ENCODE peak calls at places on chromosome 7, in ten cellular contexts. G is fibroblast of pulmonary artery, K is colonic mucosa, N is astrocyte of the spinal cord, S is GM12865, R is neural progenitor cell, A is Peyer's patch, T is thyroid gland, X is A549, W is MM.1S. Q is an unnamed sample.

GRCh38 chr7:7617550-7617949 is 23.0 kb upstream of the UMAD1 start:
- DNase-seq in G (no peak), A (no peak), R (no peak), X (no peak), N (no peak), W (no peak), S (no peak), T (no peak), K (no peak), Q (no peak)

GRCh38 chr7:94883676-94884075 is 23.7 kb upstream of the PPP1R9A start:
- DNase-seq in X (no peak), S (no peak), K (no peak), W (no peak), T (no peak), R (peak), N (no peak), G (no peak), A (no peak), Q (no peak)

GRCh38 chr7:114818501-114818900 is 103.4 kb upstream of the MDFIC start:
- DNase-seq in W (no peak), T (no peak), N (peak), R (no peak), S (no peak), G (peak), X (peak), A (no peak), K (no peak), Q (peak)

GRCh38 chr7:27110163-27110976 is 7.9 kb upstream of the HOXA2 start:
- DNase-seq in G (peak), X (peak), T (no peak), N (peak), R (peak), A (peak), K (peak), S (no peak), W (no peak), Q (no peak)

GRCh38 chr7:95476072-95476845 is 9.5 kb upstream of the ASB4 start:
- DNase-seq in X (peak), A (no peak), W (no peak), N (peak), S (no peak), T (no peak), R (no peak), G (no peak), K (no peak), Q (no peak)

GRCh38 chr7:29035044-29035740 is 77.1 kb upstream of the TRIL start:
- DNase-seq in S (peak), W (no peak), A (no peak), G (peak), T (no peak), N (peak), K (no peak), R (no peak), X (peak), Q (peak)

GRCh38 chr7:136533732-136534131 is 334.7 kb upstream of the CHRM2 start:
- DNase-seq in N (no peak), W (no peak), A (no peak), R (peak), X (no peak), K (no peak), T (no peak), G (no peak), S (no peak), Q (no peak)

GRCh38 chr7:107644704-107645083 is 15.9 kb upstream of the SLC26A4 start:
- DNase-seq in A (no peak), X (no peak), N (no peak), S (no peak), W (no peak), G (peak), T (no peak), K (no peak), R (no peak), Q (peak)

GRCh38 chr7:27872281-27873005 is 132.5 kb downstream of the TAX1BP1 start:
- DNase-seq in G (no peak), N (no peak), S (no peak), K (no peak), R (no peak), W (no peak), X (no peak), T (no peak), A (no peak), Q (no peak)

GRCh38 chr7:137880432-137880831 is 33.7 kb upstream of the DGKI start:
- DNase-seq in S (no peak), G (peak), T (no peak), K (no peak), R (no peak), W (no peak), X (no peak), A (no peak), N (peak), Q (peak)

GRCh38 chr7:101862280-101863220 is 45.1 kb downstream of the CUX1 start:
- DNase-seq in R (peak), S (no peak), A (no peak), T (no peak), W (no peak), N (no peak), X (no peak), K (no peak), G (no peak), Q (no peak)

GRCh38 chr7:381211-382117 is 91.5 kb downstream of the FOXL3 start:
- DNase-seq in A (no peak), G (no peak), T (no peak), K (peak), N (no peak), S (no peak), R (no peak), X (no peak), W (no peak), Q (no peak)

GRCh38 chr7:132653364-132653930 is 77.2 kb upstream of the PLXNA4 start:
- DNase-seq in X (no peak), N (no peak), W (peak), T (no peak), A (no peak), G (no peak), K (no peak), S (peak), R (no peak), Q (no peak)

GRCh38 chr7:132652507-132652906 is 76.2 kb upstream of the PLXNA4 start:
- DNase-seq in X (no peak), T (no peak), K (no peak), R (no peak), W (no peak), A (no peak), G (no peak), S (no peak), N (no peak), Q (no peak)

GRCh38 chr7:132654150-132654549 is 77.9 kb upstream of the PLXNA4 start:
- DNase-seq in X (peak), R (no peak), A (no peak), T (no peak), W (peak), N (peak), K (no peak), S (peak), G (peak), Q (no peak)

GRCh38 chr7:132656846-132657776 is 80.8 kb upstream of the PLXNA4 start:
- DNase-seq in R (peak), K (no peak), N (no peak), W (no peak), X (peak), S (peak), T (no peak), A (no peak), G (peak), Q (no peak)

DNA sequence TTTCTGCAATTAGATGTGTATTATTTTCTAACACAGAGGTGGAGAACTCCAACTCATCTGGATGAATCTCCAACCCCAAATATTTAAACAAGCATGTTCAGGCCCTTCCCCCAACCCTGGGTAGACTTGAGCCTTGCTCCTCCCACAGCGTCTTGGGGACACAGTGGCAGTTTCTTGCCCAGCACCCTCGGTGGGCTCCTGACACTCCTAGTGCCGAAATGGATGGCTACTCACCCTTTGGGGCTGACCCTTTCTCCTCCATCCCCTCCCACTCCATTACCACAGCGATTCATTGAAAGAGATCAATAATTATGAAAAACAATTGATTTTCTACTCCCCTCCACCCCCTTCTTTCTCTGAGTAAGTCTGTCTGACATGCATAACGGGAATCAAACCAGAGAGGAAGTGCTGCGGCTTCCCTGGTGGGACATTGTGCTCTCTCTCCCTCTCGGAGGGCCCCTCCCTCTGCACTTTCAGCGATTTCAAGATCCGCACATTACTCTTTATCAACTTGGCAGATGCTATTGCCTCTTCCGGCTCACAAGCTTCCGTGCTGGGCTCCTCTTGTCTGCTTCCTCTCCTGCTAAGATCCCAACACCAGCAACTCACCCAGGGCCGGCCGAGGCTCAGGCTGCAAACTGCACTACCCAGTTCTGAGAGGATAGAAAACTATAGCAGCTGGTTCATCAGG is 78.9 kb upstream of the PLXNA4 start:
- DNase-seq in R (peak), G (peak), X (no peak), A (no peak), W (no peak), S (peak), K (peak), T (peak), N (peak), Q (no peak)
- TF ChIP-seq CTCF in R (no peak), G (no peak), X (no peak), A (no peak), W (no peak), S (no peak), K (no peak), T (no peak), N (no peak), Q (no peak)

DNA sequence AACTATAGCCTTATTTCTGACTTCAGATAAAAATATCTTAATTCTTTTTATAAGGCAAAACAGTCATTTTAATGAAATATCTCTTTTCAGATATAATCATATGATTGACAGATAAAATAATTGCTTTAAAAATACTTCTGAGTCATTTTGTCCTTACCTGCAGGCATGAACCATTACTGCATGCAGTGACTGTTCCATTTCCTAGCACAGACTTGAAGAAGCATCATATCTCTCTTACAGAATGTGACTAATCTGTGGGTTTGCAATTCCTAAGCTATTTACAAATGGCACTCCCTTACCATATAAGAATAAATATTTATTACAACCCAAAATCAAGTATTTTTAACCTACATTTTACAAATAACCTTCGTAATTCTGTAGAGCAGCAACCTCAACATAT is 120.7 kb downstream of the SRPK2 start:
- DNase-seq in W (no peak), K (no peak), A (no peak), R (no peak), N (peak), T (no peak), X (peak), G (peak), S (peak), Q (peak)
- H3K4me3 ChIP-seq in W (peak), K (peak), A (peak), R (no peak), N (peak), T (no peak), X (peak), G (peak), S (peak), Q (peak)

GRCh38 chr7:90610105-90610504 is 14.0 kb downstream of the CDK14 start:
- DNase-seq in R (no peak), K (no peak), G (no peak), W (no peak), X (no peak), N (no peak), T (no peak), S (no peak), A (no peak), Q (no peak)

GRCh38 chr7:90607196-90607595 is 11.1 kb downstream of the CDK14 start:
- DNase-seq in T (no peak), A (no peak), W (no peak), N (no peak), G (no peak), X (no peak), R (no peak), K (no peak), S (no peak), Q (no peak)

GRCh38 chr7:90611115-90611514 is 15.0 kb downstream of the CDK14 start:
- DNase-seq in A (no peak), R (no peak), K (no peak), T (no peak), W (no peak), N (peak), G (no peak), S (peak), X (no peak), Q (no peak)

GRCh38 chr7:90618880-90619279 is 22.8 kb downstream of the CDK14 start:
- DNase-seq in A (no peak), G (no peak), K (no peak), X (no peak), W (no peak), T (no peak), R (no peak), N (no peak), S (no peak), Q (no peak)

DNA sequence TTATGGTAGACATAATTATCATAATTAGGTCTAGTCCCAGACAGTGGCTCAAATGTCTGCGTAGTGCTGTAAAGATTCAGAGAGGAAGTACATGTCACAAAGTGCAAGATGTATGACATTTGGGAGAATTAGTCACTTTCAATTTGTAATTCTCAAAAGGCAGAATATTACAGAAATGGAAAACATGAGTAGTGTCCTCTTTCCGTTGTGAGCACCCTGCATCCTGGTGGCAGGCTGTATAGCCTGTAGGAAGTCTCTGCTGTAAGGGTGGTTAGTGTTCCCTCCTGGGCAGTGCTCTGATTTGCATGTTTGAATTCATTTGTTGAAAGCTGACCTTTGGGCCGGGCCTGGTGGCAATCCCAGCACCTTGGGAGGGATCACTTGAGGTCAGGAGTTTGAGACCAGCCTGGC is 17.0 kb downstream of the CDK14 start:
- DNase-seq in N (peak), W (no peak), G (peak), A (no peak), T (no peak), X (no peak), K (no peak), R (no peak), S (peak), Q (no peak)
- TF ChIP-seq CTCF in N (no peak), W (no peak), G (no peak), A (no peak), T (no peak), X (no peak), K (no peak), R (no peak), S (no peak), Q (no peak)

DNA sequence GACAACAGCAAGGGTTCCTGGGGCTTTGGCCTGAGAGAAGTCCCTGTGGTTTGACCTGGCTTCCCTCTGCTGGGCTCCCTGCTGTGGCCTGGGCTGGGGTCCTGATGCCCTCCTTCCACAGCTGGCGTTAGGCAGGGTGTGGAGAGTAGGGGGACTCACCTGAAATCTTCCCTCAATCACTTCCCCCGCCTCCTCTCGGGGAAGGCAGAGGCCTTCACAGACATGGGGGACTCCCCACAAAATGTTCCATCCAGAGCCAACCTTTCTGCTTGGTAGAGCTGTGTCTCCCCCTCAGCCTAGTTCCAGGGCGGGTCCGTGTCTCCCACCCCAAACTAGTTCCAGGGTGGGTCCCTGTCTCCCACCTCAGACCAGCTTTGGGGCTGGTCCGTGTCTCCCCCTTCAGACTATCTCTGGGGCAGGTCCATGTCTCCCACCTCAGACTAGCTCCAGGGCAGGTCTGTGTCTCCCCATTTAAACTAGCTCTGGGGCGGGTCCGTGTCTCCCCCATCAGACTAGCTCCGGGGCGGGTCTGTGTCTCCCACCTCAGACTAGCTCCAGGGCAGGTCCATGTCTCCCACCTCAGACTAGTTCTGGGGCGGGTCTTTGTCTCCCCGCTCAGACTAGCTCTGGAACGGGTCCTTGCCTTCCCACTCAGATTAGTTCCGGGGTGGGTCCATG is 2.2 kb downstream of the PVRIG start:
- DNase-seq in N (no peak), S (peak), X (no peak), G (no peak), R (no peak), A (no peak), T (no peak), K (no peak), W (no peak), Q (no peak)
- H3K4me3 ChIP-seq in N (no peak), S (peak), X (no peak), G (no peak), R (no peak), A (peak), T (no peak), K (no peak), W (peak), Q (no peak)

GRCh38 chr7:122206985-122207384 is 62.9 kb upstream of the AASS start:
- DNase-seq in W (no peak), R (no peak), K (no peak), G (no peak), A (no peak), N (no peak), S (no peak), X (no peak), T (no peak), Q (no peak)
- TF ChIP-seq CTCF in W (no peak), R (no peak), K (no peak), G (no peak), A (no peak), N (no peak), S (no peak), X (no peak), T (no peak), Q (no peak)

Q was measured in retinal pigment epithelial cell.